ENCODE peak calls at places on chromosome 3, in nine cellular contexts. S is breast epithelium, J is chondrocyte, R is MM.1S, F is Peyer's patch, M is HCT116, Q is body of pancreas, K is AG09309, L is fibroblast of mammary gland. C is an unnamed sample.

GRCh38 chr3:52873433-52874159 is 23.8 kb downstream of the STIMATE start:
- DNase-seq in R (no peak), M (no peak), L (peak; percentile 81), K (peak; percentile 67), F (no peak), J (no peak), S (no peak), Q (no peak), C (no peak)

GRCh38 chr3:30319713-30320112 is 286.7 kb upstream of the TGFBR2 start:
- DNase-seq in Q (peak; percentile 58), S (no peak), R (peak; percentile 43), L (peak; percentile 73), K (no peak), M (peak; percentile 73), F (no peak), J (no peak), C (peak; percentile 8)

GRCh38 chr3:101675709-101676218 is 1.2 kb downstream of the ZBTB11 start:
- DNase-seq in L (no peak), F (no peak), M (no peak), J (no peak), Q (peak; percentile 53), R (no peak), S (peak; percentile 40), K (no peak), C (peak; percentile 10)

GRCh38 chr3:16828815-16829214 is 55.9 kb upstream of the PLCL2 start:
- DNase-seq in K (peak; percentile 34), L (peak; percentile 83), R (peak; percentile 85), S (no peak), M (peak; percentile 55), Q (peak; percentile 81), F (peak; percentile 61), J (no peak), C (peak; percentile 43)

GRCh38 chr3:72820405-72820804 is 27.8 kb downstream of the SHQ1 start:
- DNase-seq in M (no peak), K (peak; percentile 62), Q (peak; percentile 65), F (no peak), J (no peak), R (no peak), L (peak; percentile 84), S (no peak), C (no peak)

GRCh38 chr3:69761896-69762789 is 22.9 kb downstream of the MITF start:
- DNase-seq in L (peak; percentile 89), M (no peak), F (no peak), Q (no peak), J (no peak), S (no peak), K (peak; percentile 83), R (no peak), C (no peak)

GRCh38 chr3:141798455-141798854 is 35.2 kb downstream of the GRK7 start:
- DNase-seq in F (no peak), K (no peak), M (no peak), L (peak; percentile 12), S (no peak), J (no peak), Q (peak; percentile 33), R (no peak), C (no peak)

GRCh38 chr3:115982121-115982520 is 358.8 kb downstream of the GAP43 start:
- DNase-seq in S (no peak), M (no peak), L (no peak), R (no peak), J (no peak), Q (no peak), F (no peak), K (no peak), C (no peak)

GRCh38 chr3:129992781-129993180 is 18.3 kb downstream of the TRH start:
- DNase-seq in K (no peak), L (no peak), J (no peak), S (no peak), R (no peak), M (no peak), Q (no peak), F (no peak), C (peak; percentile 31)

GRCh38 chr3:122621112-122621511 is 43.7 kb downstream of the PARP15 start:
- DNase-seq in Q (no peak), L (no peak), M (no peak), K (no peak), R (no peak), F (no peak), J (no peak), S (no peak), C (no peak)

GRCh38 chr3:116186128-116186527 is 259.2 kb downstream of the LSAMP start:
- DNase-seq in L (no peak), K (no peak), S (no peak), Q (no peak), R (no peak), M (no peak), F (no peak), J (no peak), C (no peak)

GRCh38 chr3:31853580-31853979 is 127.5 kb downstream of the OSBPL10 start:
- DNase-seq in J (no peak), M (no peak), F (no peak), S (no peak), L (no peak), Q (no peak), R (peak; percentile 85), K (no peak), C (no peak)

GRCh38 chr3:188544012-188544411 is 390.1 kb downstream of the LPP start:
- DNase-seq in Q (no peak), L (no peak), F (no peak), M (no peak), J (no peak), R (no peak), S (no peak), K (no peak), C (no peak)

GRCh38 chr3:48345946-48346572 is 12.6 kb upstream of the SPINK8 start:
- DNase-seq in L (no peak), M (no peak), Q (no peak), S (no peak), R (no peak), K (no peak), J (no peak), F (no peak), C (no peak)

GRCh38 chr3:129621626-129622417 is 15.3 kb upstream of the PLXND1 start:
- DNase-seq in L (no peak), S (no peak), K (no peak), F (no peak), M (no peak), Q (no peak), R (no peak), J (no peak), C (no peak)

GRCh38 chr3:17175187-17175839 is 290.6 kb downstream of the PLCL2 start:
- DNase-seq in F (no peak), M (no peak), K (peak; percentile 73), L (peak; percentile 84), S (no peak), Q (no peak), R (no peak), J (no peak), C (no peak)

GRCh38 chr3:12816521-12817340 is 20.3 kb downstream of the CAND2 start:
- DNase-seq in S (no peak), J (no peak), Q (no peak), R (no peak), L (no peak), F (no peak), M (no peak), K (no peak), C (no peak)

GRCh38 chr3:12813967-12814366 is 17.5 kb downstream of the CAND2 start:
- DNase-seq in R (no peak), K (no peak), Q (no peak), J (no peak), M (no peak), L (no peak), F (no peak), S (no peak), C (no peak)

GRCh38 chr3:12817341-12817705 is 20.8 kb downstream of the CAND2 start:
- DNase-seq in S (no peak), L (no peak), M (no peak), J (no peak), R (no peak), F (no peak), Q (peak; percentile 16), K (no peak), C (no peak)

GRCh38 chr3:12815078-12815477 is 18.6 kb downstream of the CAND2 start:
- DNase-seq in S (no peak), Q (no peak), L (no peak), K (no peak), M (no peak), F (no peak), R (no peak), J (no peak), C (no peak)

GRCh38 chr3:12815719-12816118 is 19.2 kb downstream of the CAND2 start:
- DNase-seq in M (no peak), Q (no peak), S (no peak), K (no peak), R (no peak), J (no peak), L (no peak), F (no peak), C (no peak)
- TF ChIP-seq CTCF in M (peak; percentile 30), Q (no peak), S (no peak), K (no peak), R (no peak), J (no peak), L (no peak), F (no peak), C (no peak)

DNA sequence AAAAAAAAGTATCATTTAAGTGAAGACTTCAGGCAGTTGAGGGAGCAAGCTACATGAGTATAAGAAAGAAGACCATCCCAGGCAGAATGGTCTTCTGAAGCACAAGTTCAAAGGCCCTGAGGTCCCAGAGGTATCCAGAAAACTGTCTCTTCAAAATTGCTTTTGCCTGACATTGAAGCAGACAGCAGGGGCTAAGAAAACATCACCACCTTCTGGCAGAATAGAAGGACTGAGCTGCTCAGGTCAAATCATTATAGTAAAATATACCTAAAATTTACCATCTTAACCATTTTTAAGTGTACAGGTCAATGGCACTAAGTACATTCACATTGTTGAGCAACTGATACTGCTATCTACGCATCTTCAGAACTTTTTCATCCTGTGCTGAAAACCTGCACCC is 16.4 kb downstream of the GPR160 start:
- DNase-seq in K (no peak), M (no peak), J (no peak), Q (no peak), R (peak; percentile 72), S (no peak), F (no peak), L (no peak), C (no peak)
- TF ChIP-seq CTCF in K (peak; percentile 17), M (peak; percentile 38), J (peak; percentile 48), Q (no peak), R (peak; percentile 79), S (no peak), F (no peak), L (peak; percentile 39), C (no peak)

DNA sequence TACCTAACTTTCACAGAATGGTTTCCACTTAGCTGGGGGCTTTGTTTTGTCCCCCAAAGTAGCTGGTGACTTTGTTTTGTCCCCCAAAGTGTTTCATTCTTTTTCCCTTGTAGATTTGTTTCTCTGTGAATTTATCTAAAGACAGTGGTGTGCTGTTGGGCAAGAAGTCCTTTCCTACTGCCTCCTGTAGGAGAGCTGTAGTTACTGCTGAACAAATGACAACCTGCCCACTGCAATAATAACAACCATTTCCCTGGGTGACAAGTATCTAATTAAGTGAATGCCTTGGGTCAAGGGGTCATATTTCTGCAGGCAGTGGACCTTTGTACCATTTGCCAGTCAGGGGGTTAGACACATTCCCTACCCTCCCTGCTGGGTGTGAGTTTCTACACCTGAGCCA is 125.4 kb upstream of the BFSP2 start:
- DNase-seq in R (no peak), Q (no peak), M (no peak), L (no peak), K (no peak), S (no peak), J (no peak), F (no peak), C (no peak)
- TF ChIP-seq CTCF in R (no peak), Q (no peak), M (peak; percentile 28), L (no peak), K (no peak), S (no peak), J (peak; percentile 11), F (no peak), C (no peak)

GRCh38 chr3:65210026-65210814 is 522.4 kb upstream of the ADAMTS9 start:
- DNase-seq in Q (no peak), J (no peak), R (no peak), L (peak; percentile 4), K (no peak), S (no peak), M (no peak), F (no peak), C (no peak)
- TF ChIP-seq CTCF in Q (no peak), J (no peak), R (no peak), L (no peak), K (no peak), S (no peak), M (no peak), F (no peak), C (no peak)